ENCODE peak calls at places on chromosomes 5 and 9, in nine cellular contexts. O is astrocyte, P is ovary, D is colonic mucosa, L is spleen, T is hepatocyte, H is A549, B is breast epithelium, I is OCI-LY7. C is an unnamed sample.

GRCh38 chr5:98111686-98112085 is 661.8 kb upstream of the RGMB start:
- DNase-seq in O (no peak), H (no peak), T (no peak), P (no peak), B (no peak), I (no peak), D (no peak), L (no peak), C (no peak)

GRCh38 chr5:143890475-143890874 is 78.5 kb downstream of the HMHB1 start:
- DNase-seq in D (no peak), P (no peak), O (no peak), B (no peak), T (no peak), L (no peak), H (no peak), I (no peak), C (no peak)

GRCh38 chr9:70589571-70590263 is 175.3 kb upstream of the KLF9 start:
- DNase-seq in L (no peak), O (peak; percentile 97), D (no peak), P (no peak), T (peak; percentile 32), B (no peak), I (no peak), H (no peak), C (no peak)

GRCh38 chr9:21945606-21946005 is 48.6 kb downstream of the CDKN2A start:
- DNase-seq in O (no peak), P (no peak), I (no peak), D (no peak), T (no peak), B (no peak), H (no peak), L (no peak), C (no peak)

GRCh38 chr5:75707911-75708509 is 9.2 kb downstream of the POC5 start:
- DNase-seq in O (no peak), L (no peak), H (no peak), D (no peak), P (no peak), T (no peak), B (no peak), I (no peak), C (no peak)

GRCh38 chr5:154196955-154197652 is 6.6 kb downstream of the GALNT10 start:
- DNase-seq in T (peak; percentile 65), B (no peak), D (no peak), H (peak; percentile 35), P (no peak), I (peak; percentile 14), O (peak; percentile 77), L (no peak), C (no peak)

GRCh38 chr5:177359451-177359851 is 1.7 kb downstream of the RGS14 start:
- DNase-seq in T (no peak), I (no peak), D (no peak), P (no peak), B (no peak), H (no peak), L (no peak), O (no peak), C (no peak)

GRCh38 chr9:126157826-126158431 is 168.7 kb upstream of the MVB12B start:
- DNase-seq in O (no peak), B (no peak), T (no peak), D (no peak), H (no peak), L (peak; percentile 22), I (no peak), P (no peak), C (no peak)

GRCh38 chr5:76542887-76543690 is 80.1 kb downstream of the F2RL2 start:
- DNase-seq in L (peak; percentile 85), O (no peak), T (peak; percentile 19), P (no peak), D (no peak), I (no peak), B (no peak), H (no peak), C (peak; percentile 53)

GRCh38 chr9:123421801-123422455 is 65.9 kb downstream of the CRB2 start:
- DNase-seq in P (no peak), L (peak; percentile 43), T (no peak), D (no peak), H (no peak), O (no peak), I (no peak), B (peak; percentile 49), C (peak; percentile 27)

GRCh38 chr5:58042933-58043606 is 416.8 kb downstream of the PLK2 start:
- DNase-seq in L (no peak), T (peak; percentile 15), H (no peak), O (peak; percentile 44), P (no peak), B (no peak), D (peak; percentile 21), I (no peak), C (no peak)

GRCh38 chr5:54024466-54024865 is 285.9 kb downstream of the ARL15 start:
- DNase-seq in O (peak; percentile 12), L (no peak), P (no peak), B (no peak), D (no peak), T (no peak), H (no peak), I (no peak), C (no peak)

DNA sequence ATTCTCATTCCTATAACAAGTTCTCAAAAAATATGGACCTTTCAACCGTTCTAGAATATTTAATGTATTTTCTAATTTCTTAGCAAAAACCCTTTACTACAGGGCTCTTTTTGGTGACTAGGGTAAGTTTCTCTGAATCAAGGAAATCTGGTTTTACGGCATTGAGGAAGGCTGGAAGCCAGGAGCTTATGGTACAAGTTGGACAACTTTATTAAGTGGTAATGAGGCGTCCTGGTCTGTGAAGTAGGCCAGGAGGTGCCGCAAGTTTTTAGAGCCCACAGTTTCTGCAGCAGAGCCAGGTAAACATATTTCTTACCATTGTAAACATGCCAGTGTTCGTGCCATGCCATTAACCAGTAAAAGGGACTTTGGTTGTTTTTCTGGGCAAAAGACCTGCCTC is 14.6 kb upstream of the C1QTNF3 start:
- DNase-seq in O (no peak), T (no peak), D (no peak), B (no peak), P (no peak), I (no peak), L (no peak), H (no peak), C (no peak)
- H3K27ac ChIP-seq in O (no peak overlapping the region), T (no peak overlapping the region), D (no peak overlapping the region), B (no peak overlapping the region), P (no peak overlapping the region), I (no peak overlapping the region), L (no peak overlapping the region), H (no peak overlapping the region), C (no peak overlapping the region)

DNA sequence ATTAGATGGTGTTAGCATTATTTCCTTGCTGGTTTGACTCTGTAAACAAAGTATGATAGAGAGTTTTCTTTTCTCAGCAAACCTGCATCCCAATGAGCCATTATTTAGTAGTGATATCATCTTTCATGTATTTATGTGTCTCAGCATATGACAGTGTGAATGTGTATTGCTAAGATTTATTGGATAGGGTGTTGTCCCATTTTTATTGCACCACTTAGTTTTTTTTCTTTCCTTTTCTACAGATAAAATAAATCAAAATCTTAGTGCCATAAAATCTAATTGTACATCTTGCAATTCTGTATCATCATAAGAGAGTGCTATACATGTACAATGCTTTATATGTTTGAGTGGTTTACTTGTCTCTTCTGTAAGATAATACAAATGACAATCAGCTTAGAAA is 149.3 kb upstream of the CYLC2 start:
- DNase-seq in T (no peak), P (no peak), L (no peak), B (no peak), D (no peak), I (no peak), H (no peak), O (no peak), C (no peak)
- H3K9me3 ChIP-seq in T (no peaks in the 10 kb centered on the region), P (no peaks in the 10 kb centered on the region), L (peaks cover 4% of the 10 kb centered on the region), B (no peaks in the 10 kb centered on the region), D (no peaks in the 10 kb centered on the region), I (no peaks in the 10 kb centered on the region), H (no peaks in the 10 kb centered on the region), O (no peaks in the 10 kb centered on the region), C (no peaks in the 10 kb centered on the region)

DNA sequence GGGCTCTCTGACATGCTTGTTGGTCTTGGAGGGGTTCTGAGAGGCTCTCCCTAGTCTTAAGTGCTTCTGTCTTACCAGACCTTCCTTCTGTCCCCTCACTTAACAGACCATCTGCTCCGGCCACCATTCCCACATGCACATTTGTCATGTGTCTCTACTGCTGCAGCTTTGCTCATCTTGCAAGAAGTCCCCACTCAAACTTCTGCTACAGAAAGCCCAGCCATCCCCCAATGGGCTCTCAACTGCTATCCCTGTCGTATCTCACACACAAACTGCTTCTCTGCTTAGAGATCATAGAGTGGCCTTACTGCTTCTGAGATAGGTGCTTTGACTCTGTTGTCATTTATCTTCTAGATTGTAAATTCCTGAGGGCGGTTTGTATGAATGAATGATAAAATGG is 69.4 kb downstream of the NUP214 start:
- DNase-seq in H (no peak), D (no peak), T (no peak), I (no peak), B (no peak), O (no peak), L (no peak), P (no peak), C (no peak)
- H3K27ac ChIP-seq in H (no peak overlapping the region), D (no peak overlapping the region), T (no peak overlapping the region), I (no peak overlapping the region), B (no peak overlapping the region), O (no peak overlapping the region), L (no peak overlapping the region), P (no peak overlapping the region), C (no peak overlapping the region)

GRCh38 chr5:103075442-103075841 is 44.5 kb downstream of the GIN1 start:
- DNase-seq in O (no peak), D (no peak), I (no peak), P (no peak), B (no peak), T (no peak), H (no peak), L (no peak), C (no peak)
- H3K9me3 ChIP-seq in O (peaks cover 6% of the 10 kb centered on the region), D (no peaks in the 10 kb centered on the region), I (no peaks in the 10 kb centered on the region), P (peaks cover 4% of the 10 kb centered on the region), B (peaks cover 41% of the 10 kb centered on the region), T (no peaks in the 10 kb centered on the region), H (peaks cover 42% of the 10 kb centered on the region), L (peaks cover 75% of the 10 kb centered on the region), C (peaks cover 52% of the 10 kb centered on the region)

GRCh38 chr5:149840226-149840825 is 104.3 kb downstream of the PDE6A start:
- DNase-seq in L (peak; percentile 60), H (no peak), D (no peak), I (no peak), T (no peak), O (no peak), P (no peak), B (no peak), C (no peak)
- H3K27ac ChIP-seq in L (no peak overlapping the region), H (peak overlapping the region; percentile 47), D (no peak overlapping the region), I (no peak overlapping the region), T (peak overlapping the region; percentile 32), O (no peak overlapping the region), P (no peak overlapping the region), B (no peak overlapping the region), C (no peak overlapping the region)

C was measured in kidney.